ENCODE peak calls at places on chromosomes 6 and 20, in seven cellular contexts. F, X, H, V, P, J and Z are unnamed samples. For H3K4me1, the result is how much of the 10 kb centered on the place peaks cover.

GRCh38 chr20:46358336-46359058 is 47.9 kb downstream of the ELMO2 start:
- DNase-seq in F (no peak), X (no peak), H (no peak), V (no peak), P (no peak), J (no peak), Z (no peak)

GRCh38 chr20:48406462-48407235 is 421.1 kb downstream of the PREX1 start:
- DNase-seq in F (peak), X (no peak), H (no peak), V (no peak), P (no peak), J (no peak), Z (no peak)

GRCh38 chr6:26520088-26520839 is 17.9 kb upstream of the HMGN4 start:
- DNase-seq in F (no peak), X (no peak), H (no peak), V (no peak), P (no peak), J (peak), Z (no peak)

GRCh38 chr20:39112196-39112743 is 150.1 kb downstream of the DHX35 start:
- DNase-seq in F (peak), X (peak), H (peak), V (peak), P (peak), J (no peak), Z (no peak)

GRCh38 chr6:16130932-16131387 is 2.1 kb downstream of the MYLIP start:
- DNase-seq in F (peak), X (peak), H (peak), V (no peak), P (peak), J (peak), Z (peak)

GRCh38 chr20:20089939-20090338 is 37.6 kb downstream of the CFAP61 start:
- DNase-seq in F (no peak), X (no peak), H (no peak), V (no peak), P (no peak), J (no peak), Z (no peak)

GRCh38 chr20:20130399-20130798 is 78.1 kb downstream of the CFAP61 start:
- DNase-seq in F (no peak), X (peak), H (no peak), V (no peak), P (no peak), J (no peak), Z (no peak)

GRCh38 chr6:103672169-103672568 is 1187.5 kb downstream of the HACE1 start:
- DNase-seq in F (peak), X (peak), H (no peak), V (no peak), P (no peak), J (no peak), Z (no peak)

GRCh38 chr6:131597448-131597847 is 24.4 kb downstream of the ARG1 start:
- DNase-seq in F (no peak), X (peak), H (peak), V (no peak), P (no peak), J (no peak), Z (no peak)

GRCh38 chr6:99478483-99478882 is 36.7 kb downstream of the USP45 start:
- DNase-seq in F (no peak), X (no peak), H (no peak), V (no peak), P (no peak), J (no peak), Z (no peak)

GRCh38 chr20:57392130-57392445 is 892 bp downstream of the RBM38 start:
- DNase-seq in F (no peak), X (no peak), H (no peak), V (no peak), P (no peak), J (no peak), Z (no peak)

GRCh38 chr6:145866449-145867401 is 52.1 kb upstream of the FBXO30 start:
- DNase-seq in F (no peak), X (no peak), H (no peak), V (no peak), P (no peak), J (no peak), Z (no peak)

GRCh38 chr6:31922942-31923341 is 4.6 kb upstream of the C2 start:
- DNase-seq in F (no peak), X (peak), H (peak), V (no peak), P (no peak), J (no peak), Z (no peak)

GRCh38 chr6:70124882-70125535 is 177.9 kb downstream of the COL9A1 start:
- DNase-seq in F (peak), X (peak), H (peak), V (no peak), P (no peak), J (no peak), Z (peak)

GRCh38 chr6:36319436-36319762 is 17.3 kb downstream of the BNIP5 start:
- DNase-seq in F (no peak), X (peak), H (no peak), V (no peak), P (no peak), J (no peak), Z (peak)

GRCh38 chr6:76792394-76792793 is 670.9 kb downstream of the HTR1B start:
- DNase-seq in F (no peak), X (no peak), H (peak), V (no peak), P (no peak), J (no peak), Z (no peak)

GRCh38 chr6:149035806-149036205 is 281.7 kb upstream of the TAB2 start:
- DNase-seq in F (no peak), X (no peak), H (no peak), V (no peak), P (no peak), J (no peak), Z (no peak)

GRCh38 chr6:135209803-135210202 is 28.7 kb downstream of the MYB start:
- DNase-seq in F (peak), X (no peak), H (no peak), V (no peak), P (no peak), J (no peak), Z (no peak)

GRCh38 chr6:26267083-26267589 is 97.9 kb upstream of the BTN3A2 start:
- DNase-seq in F (no peak), X (no peak), H (no peak), V (no peak), P (no peak), J (no peak), Z (no peak)

GRCh38 chr20:47360489-47361267 is 4.2 kb upstream of the ZMYND8 start:
- DNase-seq in F (peak), X (peak), H (peak), V (peak), P (peak), J (peak), Z (peak)

GRCh38 chr20:6162239-6162638 is 39.4 kb upstream of the FERMT1 start:
- DNase-seq in F (peak), X (no peak), H (peak), V (no peak), P (peak), J (no peak), Z (no peak)

GRCh38 chr6:83430606-83431544 is at the start of gene ME1:
- DNase-seq in F (peak), X (peak), H (peak), V (peak), P (peak), J (peak), Z (peak)

GRCh38 chr6:132818404-132819359 is 4.3 kb downstream of the RPS12 start:
- DNase-seq in F (no peak), X (no peak), H (peak), V (no peak), P (no peak), J (peak), Z (no peak)

GRCh38 chr6:33313105-33313708 is 671 bp downstream of the TAPBP start:
- DNase-seq in F (peak), X (no peak), H (peak), V (peak), P (peak), J (no peak), Z (no peak)
- H3K4me1 ChIP-seq in F (under half), X (under half), H (under half), V (under half), P (under half), J (under half), Z (under half)

DNA sequence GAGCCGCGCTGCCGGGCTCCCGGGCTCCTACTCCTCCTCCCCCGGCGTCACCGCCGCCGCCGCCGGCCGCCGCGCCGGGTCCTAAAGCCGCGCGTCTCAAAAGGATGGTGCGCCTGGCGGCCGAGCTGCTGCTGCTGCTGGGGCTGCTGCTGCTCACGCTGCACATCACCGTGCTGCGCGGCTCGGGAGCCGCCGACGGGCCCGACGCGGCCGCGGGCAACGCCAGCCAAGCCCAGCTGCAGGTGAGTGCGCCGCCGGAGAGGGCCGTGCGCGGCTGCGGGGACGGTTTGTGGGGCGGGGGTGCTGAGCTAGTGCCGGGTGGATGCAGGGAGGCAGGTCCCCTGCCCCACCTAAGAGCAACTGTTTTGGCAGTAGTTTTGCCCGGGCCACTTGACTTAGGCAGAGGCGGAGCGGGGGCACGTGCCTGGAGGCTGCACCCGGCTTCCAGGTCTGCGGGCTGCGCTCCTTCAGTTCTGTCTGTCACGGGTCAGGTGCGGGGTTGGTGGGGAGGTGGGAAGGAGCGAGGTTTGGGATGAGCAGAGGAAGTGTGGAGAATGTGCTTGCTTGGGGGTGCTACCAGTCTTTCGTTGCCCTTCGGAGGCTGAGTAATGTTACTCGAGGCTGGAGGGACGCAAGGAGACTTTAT is 722 bp downstream of the ISM1 start:
- DNase-seq in F (peak), X (peak), H (peak), V (peak), P (peak), J (peak), Z (peak)
- TF ChIP-seq CTCF in F (no peak), X (no peak), H (no peak), V (peak), P (no peak), J (no peak), Z (no peak)

GRCh38 chr20:53032021-53033001 is 60.2 kb downstream of the TSHZ2 start:
- DNase-seq in F (peak), X (no peak), H (peak), V (no peak), P (peak), J (no peak), Z (no peak)
- H3K27ac ChIP-seq in F (no peak), X (no peak), H (no peak), V (no peak), P (no peak), J (no peak), Z (no peak)

GRCh38 chr6:13281630-13282156 is 46.6 kb downstream of the TBC1D7 start:
- DNase-seq in F (no peak), X (no peak), H (no peak), V (no peak), P (no peak), J (no peak), Z (no peak)
- H3K4me1 ChIP-seq in F (under half), X (under half), H (under half), V (under half), P (under half), J (under half), Z (under half)

DNA sequence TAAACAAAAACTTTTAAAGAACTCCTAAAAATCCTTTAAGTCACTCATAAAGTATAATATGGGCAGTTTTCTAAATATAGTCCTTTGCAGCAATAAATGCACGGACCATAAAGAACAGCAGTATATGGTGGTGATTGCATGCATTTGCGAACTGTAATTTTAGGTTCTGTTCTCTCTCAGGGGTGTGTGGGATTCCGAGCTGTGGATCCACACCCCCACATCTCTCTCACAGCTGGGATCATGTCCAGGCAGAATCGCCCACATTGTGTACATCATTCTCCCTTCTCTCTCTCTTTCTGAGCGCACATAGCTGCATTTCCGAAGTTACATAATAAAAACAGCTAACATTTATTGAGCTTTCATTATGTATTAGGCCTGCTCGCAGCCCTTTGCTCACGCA is 28.6 kb downstream of the SLC52A3 start:
- DNase-seq in F (no peak), X (no peak), H (no peak), V (no peak), P (no peak), J (no peak), Z (no peak)
- TF ChIP-seq CTCF in F (no peak), X (no peak), H (no peak), V (no peak), P (no peak), J (no peak), Z (no peak)

GRCh38 chr6:158805698-158806373 is 13.3 kb downstream of the EZR start:
- DNase-seq in F (no peak), X (no peak), H (no peak), V (no peak), P (no peak), J (no peak), Z (no peak)
- H3K27ac ChIP-seq in F (no peak), X (no peak), H (peak), V (no peak), P (no peak), J (peak), Z (no peak)